ENCODE peak calls at places on chromosomes 3 and 15, in four cellular contexts. One of them, this sample, is unnamed.

GRCh38 chr3:41768363-41768762 is 193.5 kb downstream of the ULK4 start:
- DNase-seq in K562: no peak
- DNase-seq in GM12878: no peak
- DNase-seq in HepG2: no peak
- DNase-seq in this sample: no peak

GRCh38 chr3:188061133-188061532 is 92.8 kb upstream of the LPP start:
- DNase-seq in K562: peak; percentile 3
- DNase-seq in GM12878: no peak
- DNase-seq in HepG2: peak; percentile 58
- DNase-seq in this sample: no peak

GRCh38 chr3:127045435-127046045 is 62.6 kb downstream of the PLXNA1 start:
- DNase-seq in HepG2: no peak
- DNase-seq in K562: no peak
- DNase-seq in GM12878: no peak
- DNase-seq in this sample: no peak

GRCh38 chr15:32794973-32795372 is 77.2 kb downstream of the GREM1 start:
- DNase-seq in GM12878: no peak
- DNase-seq in K562: no peak
- DNase-seq in HepG2: peak; percentile 29
- DNase-seq in this sample: no peak

GRCh38 chr3:123749716-123750115 is 134.4 kb downstream of the MYLK start:
- DNase-seq in HepG2: peak; percentile 44
- DNase-seq in GM12878: no peak
- DNase-seq in K562: no peak
- DNase-seq in this sample: no peak

GRCh38 chr15:58574612-58575011 is 142.8 kb downstream of the LIPC start:
- DNase-seq in K562: no peak
- DNase-seq in HepG2: peak; percentile 81
- DNase-seq in GM12878: no peak
- DNase-seq in this sample: no peak

GRCh38 chr3:73883497-73883896 is 258.8 kb upstream of the PDZRN3 start:
- DNase-seq in HepG2: no peak
- DNase-seq in GM12878: no peak
- DNase-seq in K562: no peak
- DNase-seq in this sample: no peak

GRCh38 chr3:183074881-183075280 is 24.4 kb downstream of the MCCC1 start:
- DNase-seq in HepG2: no peak
- DNase-seq in GM12878: no peak
- DNase-seq in K562: no peak
- DNase-seq in this sample: no peak

GRCh38 chr15:94083467-94083991 is 147.8 kb upstream of the MCTP2 start:
- DNase-seq in GM12878: no peak
- DNase-seq in HepG2: no peak
- DNase-seq in K562: no peak
- DNase-seq in this sample: no peak

GRCh38 chr3:69250014-69250413 is 127.6 kb upstream of the LMOD3 start:
- DNase-seq in HepG2: no peak
- DNase-seq in K562: peak; percentile 1
- DNase-seq in GM12878: no peak
- DNase-seq in this sample: peak; percentile 65

GRCh38 chr3:170471149-170471548 is 52.5 kb downstream of the CLDN11 start:
- DNase-seq in GM12878: no peak
- DNase-seq in K562: no peak
- DNase-seq in HepG2: no peak
- DNase-seq in this sample: no peak
- TF ChIP-seq CBFB in GM12878: no peak
- TF ChIP-seq CBFB in K562: no peak
- TF ChIP-seq CBFB in HepG2: no peak
- TF ChIP-seq CBFB in this sample: no peak

GRCh38 chr15:56492786-56493555 is 28.0 kb upstream of the MNS1 start:
- DNase-seq in K562: peak; percentile 23
- DNase-seq in HepG2: no peak
- DNase-seq in GM12878: no peak
- DNase-seq in this sample: no peak

GRCh38 chr15:56495050-56495449 is 30.1 kb upstream of the MNS1 start:
- DNase-seq in GM12878: no peak
- DNase-seq in HepG2: no peak
- DNase-seq in K562: no peak
- DNase-seq in this sample: no peak

GRCh38 chr15:56491110-56491722 is 26.3 kb upstream of the MNS1 start:
- DNase-seq in GM12878: peak; percentile 28
- DNase-seq in HepG2: peak; percentile 54
- DNase-seq in K562: peak; percentile 74
- DNase-seq in this sample: peak; percentile 70

DNA sequence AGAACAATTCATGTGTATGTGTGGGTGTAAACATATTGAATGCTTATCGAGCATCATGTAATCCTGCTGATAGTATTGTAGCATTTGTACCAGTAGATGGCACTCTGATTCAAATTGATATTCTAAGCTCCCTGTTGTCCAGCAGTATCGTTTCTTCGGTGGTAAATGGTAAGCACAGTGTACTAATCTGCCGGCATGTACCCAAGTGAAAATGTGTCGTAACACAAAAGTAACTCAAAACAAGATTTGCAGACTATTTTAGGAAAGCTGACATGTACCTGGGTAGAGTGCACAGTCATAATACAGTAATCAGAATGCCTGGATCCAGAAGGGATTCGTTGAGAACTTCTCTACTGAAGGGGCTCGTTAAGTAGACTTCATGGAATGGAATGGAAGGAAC is 31.7 kb upstream of the MNS1 start:
- DNase-seq in K562: peak; percentile 69
- DNase-seq in HepG2: peak; percentile 60
- DNase-seq in GM12878: peak; percentile 31
- DNase-seq in this sample: no peak
- TF ChIP-seq CBFB in K562: no peak
- TF ChIP-seq CBFB in HepG2: no peak
- TF ChIP-seq CBFB in GM12878: no peak
- TF ChIP-seq CBFB in this sample: no peak

DNA sequence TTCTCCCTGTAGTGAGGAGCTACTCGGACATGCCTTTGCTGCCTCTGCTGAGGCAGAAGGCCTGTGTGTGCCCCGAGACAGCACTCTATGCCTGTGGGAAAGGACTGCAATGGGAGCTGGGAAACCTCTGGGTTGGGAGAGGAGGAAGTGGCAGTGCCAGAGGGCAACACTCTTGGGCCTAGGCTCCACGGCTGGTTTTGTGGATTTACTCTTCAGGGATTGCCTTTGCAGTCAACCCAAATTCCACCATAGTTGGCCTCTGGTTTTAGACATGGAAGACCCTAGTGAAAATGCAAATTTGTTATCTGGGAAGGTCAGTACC is 46.8 kb downstream of the ITGA11 start:
- DNase-seq in GM12878: no peak
- DNase-seq in K562: no peak
- DNase-seq in HepG2: no peak
- DNase-seq in this sample: no peak
- TF ChIP-seq CBFB in GM12878: no peak
- TF ChIP-seq CBFB in K562: no peak
- TF ChIP-seq CBFB in HepG2: no peak
- TF ChIP-seq CBFB in this sample: no peak

DNA sequence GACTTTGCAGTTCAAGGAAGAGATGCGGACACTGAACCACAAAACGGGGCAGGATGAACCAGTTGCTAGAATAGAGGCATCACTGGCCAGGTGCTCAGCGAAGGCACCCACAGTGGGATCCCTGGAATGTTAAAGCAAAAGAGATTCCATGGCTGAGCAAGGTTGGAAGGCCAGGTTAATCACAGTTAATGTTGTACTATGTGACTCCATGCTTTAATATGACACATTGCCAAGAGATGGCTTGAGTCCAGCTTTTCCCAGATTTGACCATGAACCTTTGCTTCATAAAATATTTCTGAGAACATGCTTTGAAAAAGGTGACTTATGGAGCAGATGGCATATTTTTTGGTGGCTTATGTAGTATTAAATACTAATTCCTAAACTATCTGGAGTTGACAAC is 76.2 kb upstream of the CMTM7 start:
- DNase-seq in HepG2: no peak
- DNase-seq in K562: no peak
- DNase-seq in GM12878: no peak
- DNase-seq in this sample: no peak
- TF ChIP-seq CBFB in HepG2: no peak
- TF ChIP-seq CBFB in K562: no peak
- TF ChIP-seq CBFB in GM12878: no peak
- TF ChIP-seq CBFB in this sample: no peak

GRCh38 chr3:66962624-66963023 is 35.5 kb upstream of the KBTBD8 start:
- DNase-seq in HepG2: no peak
- DNase-seq in GM12878: no peak
- DNase-seq in K562: no peak
- DNase-seq in this sample: no peak

GRCh38 chr3:66956740-66957139 is 41.4 kb upstream of the KBTBD8 start:
- DNase-seq in HepG2: no peak
- DNase-seq in GM12878: no peak
- DNase-seq in K562: no peak
- DNase-seq in this sample: no peak

GRCh38 chr3:66953934-66954333 is 44.2 kb upstream of the KBTBD8 start:
- DNase-seq in HepG2: no peak
- DNase-seq in K562: no peak
- DNase-seq in GM12878: no peak
- DNase-seq in this sample: no peak

DNA sequence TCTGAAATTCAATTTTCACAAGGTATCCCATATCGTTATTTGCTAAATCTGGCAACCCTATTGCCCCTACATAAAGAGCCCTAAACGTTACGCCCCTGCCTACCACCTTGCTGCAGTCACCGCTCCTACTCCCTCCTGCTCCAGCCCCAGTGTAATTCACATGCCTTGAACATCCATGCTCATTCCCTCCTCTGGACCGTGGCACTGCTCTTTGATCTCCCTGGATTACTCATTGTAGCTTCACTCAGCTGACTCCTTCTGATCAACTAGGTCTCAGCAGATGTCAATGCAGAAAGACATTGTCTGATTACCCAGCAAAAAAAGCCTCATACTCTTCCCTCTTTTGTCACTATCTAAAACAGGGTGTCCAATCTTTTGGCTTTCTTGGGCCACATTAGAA is 40.8 kb upstream of the KBTBD8 start:
- DNase-seq in K562: no peak
- DNase-seq in HepG2: no peak
- DNase-seq in GM12878: no peak
- DNase-seq in this sample: no peak
- TF ChIP-seq CBFB in K562: no peak
- TF ChIP-seq CBFB in HepG2: no peak
- TF ChIP-seq CBFB in GM12878: no peak
- TF ChIP-seq CBFB in this sample: no peak

GRCh38 chr3:14957163-14957562 is 9.8 kb downstream of the NR2C2 start:
- DNase-seq in K562: no peak
- DNase-seq in HepG2: no peak
- DNase-seq in GM12878: no peak
- DNase-seq in this sample: no peak
- TF ChIP-seq CBFB in K562: no peak
- TF ChIP-seq CBFB in HepG2: no peak
- TF ChIP-seq CBFB in GM12878: no peak
- TF ChIP-seq CBFB in this sample: no peak

This sample was measured in WTC11.